ENCODE peak calls at places on chromosomes 6 and 20, in seven cellular contexts. One of them, this sample, is unnamed.

GRCh38 chr6:105798057-105798456 is 288.1 kb upstream of the PRDM1 start:
- DNase-seq in tibial artery: peak
- DNase-seq in activated CD4-positive, alpha-beta T cell treated with anti-CD3 and anti-CD28 coated beads, Interleukin-2, amount 50 U/mL, for 24 hours: no peak
- DNase-seq in D341Med: no peak
- DNase-seq in mucosa of gallbladder: no peak
- DNase-seq in cardiac fibroblast: peak
- DNase-seq in activated B cell treated with CpG ODN at 0.5 μM for 24 hours: no peak
- DNase-seq in this sample: no peak

GRCh38 chr6:35092362-35093117 is 48.6 kb downstream of the TCP11 start:
- DNase-seq in activated B cell treated with CpG ODN at 0.5 μM for 24 hours: no peak
- DNase-seq in mucosa of gallbladder: no peak
- DNase-seq in cardiac fibroblast: peak
- DNase-seq in D341Med: no peak
- DNase-seq in tibial artery: no peak
- DNase-seq in activated CD4-positive, alpha-beta T cell treated with anti-CD3 and anti-CD28 coated beads, Interleukin-2, amount 50 U/mL, for 24 hours: no peak
- DNase-seq in this sample: no peak

GRCh38 chr6:157873735-157874344 is 50.8 kb downstream of the SNX9 start:
- DNase-seq in tibial artery: peak
- DNase-seq in activated CD4-positive, alpha-beta T cell treated with anti-CD3 and anti-CD28 coated beads, Interleukin-2, amount 50 U/mL, for 24 hours: peak
- DNase-seq in cardiac fibroblast: peak
- DNase-seq in mucosa of gallbladder: peak
- DNase-seq in D341Med: peak
- DNase-seq in activated B cell treated with CpG ODN at 0.5 μM for 24 hours: peak
- DNase-seq in this sample: peak

GRCh38 chr6:162019311-162019710 is 708.3 kb downstream of the PRKN start:
- DNase-seq in D341Med: no peak
- DNase-seq in activated B cell treated with CpG ODN at 0.5 μM for 24 hours: no peak
- DNase-seq in tibial artery: no peak
- DNase-seq in mucosa of gallbladder: no peak
- DNase-seq in activated CD4-positive, alpha-beta T cell treated with anti-CD3 and anti-CD28 coated beads, Interleukin-2, amount 50 U/mL, for 24 hours: no peak
- DNase-seq in cardiac fibroblast: no peak
- DNase-seq in this sample: no peak

GRCh38 chr20:43767686-43768474 is 41.1 kb upstream of the GTSF1L start:
- DNase-seq in D341Med: no peak
- DNase-seq in activated CD4-positive, alpha-beta T cell treated with anti-CD3 and anti-CD28 coated beads, Interleukin-2, amount 50 U/mL, for 24 hours: no peak
- DNase-seq in activated B cell treated with CpG ODN at 0.5 μM for 24 hours: no peak
- DNase-seq in tibial artery: no peak
- DNase-seq in cardiac fibroblast: peak
- DNase-seq in mucosa of gallbladder: no peak
- DNase-seq in this sample: no peak

GRCh38 chr6:156425374-156425773 is 351.8 kb upstream of the ARID1B start:
- DNase-seq in mucosa of gallbladder: no peak
- DNase-seq in tibial artery: no peak
- DNase-seq in D341Med: no peak
- DNase-seq in cardiac fibroblast: peak
- DNase-seq in activated B cell treated with CpG ODN at 0.5 μM for 24 hours: no peak
- DNase-seq in activated CD4-positive, alpha-beta T cell treated with anti-CD3 and anti-CD28 coated beads, Interleukin-2, amount 50 U/mL, for 24 hours: no peak
- DNase-seq in this sample: no peak

GRCh38 chr6:15626878-15627683 is 35.7 kb downstream of the DTNBP1 start:
- DNase-seq in activated B cell treated with CpG ODN at 0.5 μM for 24 hours: no peak
- DNase-seq in activated CD4-positive, alpha-beta T cell treated with anti-CD3 and anti-CD28 coated beads, Interleukin-2, amount 50 U/mL, for 24 hours: no peak
- DNase-seq in mucosa of gallbladder: no peak
- DNase-seq in tibial artery: no peak
- DNase-seq in D341Med: no peak
- DNase-seq in cardiac fibroblast: peak
- DNase-seq in this sample: no peak

GRCh38 chr20:31894980-31895675 is 24.7 kb downstream of the TTLL9 start:
- DNase-seq in mucosa of gallbladder: peak
- DNase-seq in tibial artery: peak
- DNase-seq in activated CD4-positive, alpha-beta T cell treated with anti-CD3 and anti-CD28 coated beads, Interleukin-2, amount 50 U/mL, for 24 hours: no peak
- DNase-seq in activated B cell treated with CpG ODN at 0.5 μM for 24 hours: peak
- DNase-seq in cardiac fibroblast: peak
- DNase-seq in D341Med: no peak
- DNase-seq in this sample: peak

GRCh38 chr6:51301969-51302368 is 483.3 kb downstream of the TFAP2B start:
- DNase-seq in activated CD4-positive, alpha-beta T cell treated with anti-CD3 and anti-CD28 coated beads, Interleukin-2, amount 50 U/mL, for 24 hours: no peak
- DNase-seq in activated B cell treated with CpG ODN at 0.5 μM for 24 hours: no peak
- DNase-seq in tibial artery: no peak
- DNase-seq in cardiac fibroblast: no peak
- DNase-seq in D341Med: no peak
- DNase-seq in mucosa of gallbladder: no peak
- DNase-seq in this sample: no peak

GRCh38 chr6:34455831-34456230 is 10.0 kb upstream of the PACSIN1 start:
- DNase-seq in activated CD4-positive, alpha-beta T cell treated with anti-CD3 and anti-CD28 coated beads, Interleukin-2, amount 50 U/mL, for 24 hours: no peak
- DNase-seq in mucosa of gallbladder: no peak
- DNase-seq in tibial artery: no peak
- DNase-seq in cardiac fibroblast: no peak
- DNase-seq in D341Med: no peak
- DNase-seq in activated B cell treated with CpG ODN at 0.5 μM for 24 hours: no peak
- DNase-seq in this sample: no peak

GRCh38 chr6:91166271-91166670 is 579.4 kb upstream of the MAP3K7 start:
- DNase-seq in cardiac fibroblast: no peak
- DNase-seq in mucosa of gallbladder: no peak
- DNase-seq in tibial artery: no peak
- DNase-seq in activated CD4-positive, alpha-beta T cell treated with anti-CD3 and anti-CD28 coated beads, Interleukin-2, amount 50 U/mL, for 24 hours: no peak
- DNase-seq in activated B cell treated with CpG ODN at 0.5 μM for 24 hours: no peak
- DNase-seq in D341Med: no peak
- DNase-seq in this sample: no peak

GRCh38 chr20:58169441-58169840 is 59.0 kb downstream of the ANKRD60 start:
- DNase-seq in cardiac fibroblast: no peak
- DNase-seq in activated B cell treated with CpG ODN at 0.5 μM for 24 hours: no peak
- DNase-seq in tibial artery: no peak
- DNase-seq in D341Med: no peak
- DNase-seq in activated CD4-positive, alpha-beta T cell treated with anti-CD3 and anti-CD28 coated beads, Interleukin-2, amount 50 U/mL, for 24 hours: no peak
- DNase-seq in mucosa of gallbladder: no peak
- DNase-seq in this sample: no peak

GRCh38 chr20:47358672-47359532 is 2.4 kb upstream of the ZMYND8 start:
- DNase-seq in activated B cell treated with CpG ODN at 0.5 μM for 24 hours: no peak
- DNase-seq in D341Med: peak
- DNase-seq in cardiac fibroblast: peak
- DNase-seq in tibial artery: peak
- DNase-seq in mucosa of gallbladder: peak
- DNase-seq in activated CD4-positive, alpha-beta T cell treated with anti-CD3 and anti-CD28 coated beads, Interleukin-2, amount 50 U/mL, for 24 hours: no peak
- DNase-seq in this sample: peak

GRCh38 chr6:22756365-22756764 is 187.0 kb downstream of the HDGFL1 start:
- DNase-seq in cardiac fibroblast: peak
- DNase-seq in activated B cell treated with CpG ODN at 0.5 μM for 24 hours: no peak
- DNase-seq in mucosa of gallbladder: no peak
- DNase-seq in tibial artery: no peak
- DNase-seq in D341Med: no peak
- DNase-seq in activated CD4-positive, alpha-beta T cell treated with anti-CD3 and anti-CD28 coated beads, Interleukin-2, amount 50 U/mL, for 24 hours: no peak
- DNase-seq in this sample: no peak

GRCh38 chr6:136655251-136656014 is 105.2 kb upstream of the MAP7 start:
- DNase-seq in D341Med: no peak
- DNase-seq in mucosa of gallbladder: no peak
- DNase-seq in activated B cell treated with CpG ODN at 0.5 μM for 24 hours: no peak
- DNase-seq in cardiac fibroblast: no peak
- DNase-seq in tibial artery: no peak
- DNase-seq in activated CD4-positive, alpha-beta T cell treated with anti-CD3 and anti-CD28 coated beads, Interleukin-2, amount 50 U/mL, for 24 hours: no peak
- DNase-seq in this sample: no peak